ENCODE peak calls at places on chromosome 9, in six cellular contexts. B, Y, K, E, G and L are unnamed samples.
A peak's percentile ranks its signal among the peaks of the same experiment; 100 is the strongest.

GRCh38 chr9:4596165-4596922 is 65.8 kb upstream of the PLPP6 start:
- DNase-seq in B (no peak), Y (no peak), E (peak; percentile 10), G (no peak), K (no peak), L (no peak)

GRCh38 chr9:92726971-92727715 is 37.5 kb downstream of the BICD2 start:
- DNase-seq in K (no peak), G (no peak), B (no peak), Y (no peak), E (peak; percentile 65), L (no peak)

GRCh38 chr9:20884985-20885593 is 146.4 kb downstream of the HACD4 start:
- DNase-seq in Y (peak; percentile 46), G (peak; percentile 37), B (peak; percentile 49), K (peak; percentile 81), E (peak; percentile 44), L (no peak)

GRCh38 chr9:113694912-113695900 is 180.9 kb upstream of the ZNF618 start:
- DNase-seq in Y (no peak), G (no peak), B (no peak), E (no peak), K (no peak), L (no peak)

GRCh38 chr9:2987679-2988078 is 143.8 kb upstream of the PUM3 start:
- DNase-seq in K (no peak), B (no peak), Y (no peak), E (no peak), G (no peak), L (no peak)

GRCh38 chr9:94971378-94972131 is 245.1 kb downstream of the AOPEP start:
- DNase-seq in Y (no peak), E (no peak), B (no peak), G (no peak), K (no peak), L (no peak)

GRCh38 chr9:91536211-91536691 is 112.6 kb upstream of the NFIL3 start:
- DNase-seq in Y (peak; percentile 67), E (no peak), G (peak; percentile 85), B (no peak), K (no peak), L (peak; percentile 58)

GRCh38 chr9:2257530-2257929 is 242.4 kb downstream of the SMARCA2 start:
- DNase-seq in Y (no peak), E (no peak), K (no peak), B (no peak), G (no peak), L (no peak)

GRCh38 chr9:129559506-129559881 is 61.4 kb downstream of the C9orf50 start:
- DNase-seq in K (no peak), B (no peak), E (no peak), Y (no peak), G (no peak), L (no peak)

GRCh38 chr9:22005700-22006605 is 3.2 kb downstream of the CDKN2B start:
- DNase-seq in G (peak; percentile 30), Y (no peak), B (no peak), E (no peak), K (peak; percentile 69), L (no peak)

GRCh38 chr9:109861918-109862317 is 81.9 kb downstream of the PALM2AKAP2 start:
- DNase-seq in K (no peak), B (no peak), Y (no peak), E (no peak), G (no peak), L (no peak)

GRCh38 chr9:21830589-21830988 is 28.2 kb downstream of the MTAP start:
- DNase-seq in K (no peak), Y (no peak), G (peak; percentile 72), E (no peak), B (peak; percentile 5), L (no peak)

GRCh38 chr9:35756275-35756742 is 2.2 kb upstream of the MSMP start:
- DNase-seq in Y (peak; percentile 86), B (no peak), E (peak; percentile 59), G (no peak), K (peak; percentile 92), L (no peak)

GRCh38 chr9:110776207-110776606 is 107.6 kb downstream of the MUSK start:
- DNase-seq in G (no peak), E (no peak), Y (no peak), K (no peak), B (no peak), L (no peak)

GRCh38 chr9:105681724-105682123 is 12.6 kb upstream of the TMEM38B start:
- DNase-seq in B (peak; percentile 12), E (no peak), Y (no peak), G (peak; percentile 43), K (no peak), L (no peak)

GRCh38 chr9:757246-757881 is 84.1 kb upstream of the DMRT1 start:
- DNase-seq in K (peak; percentile 84), E (peak; percentile 34), Y (no peak), G (peak; percentile 51), B (peak; percentile 60), L (no peak)

GRCh38 chr9:21923694-21924093 is 70.5 kb downstream of the CDKN2A start:
- DNase-seq in B (no peak), K (no peak), E (no peak), G (no peak), Y (no peak), L (no peak)

GRCh38 chr9:6941527-6941926 is 183.8 kb downstream of the KDM4C start:
- DNase-seq in K (no peak), Y (no peak), B (no peak), G (no peak), E (no peak), L (no peak)

GRCh38 chr9:15144567-15145174 is 162.3 kb downstream of the TTC39B start:
- DNase-seq in Y (no peak), B (peak; percentile 58), G (peak; percentile 70), E (no peak), K (no peak), L (no peak)

GRCh38 chr9:37582548-37583157 is 6.5 kb upstream of the FBXO10 start:
- DNase-seq in E (no peak), B (peak; percentile 73), G (peak; percentile 42), Y (no peak), K (peak; percentile 69), L (peak; percentile 43)

GRCh38 chr9:34084562-34084961 is 35.9 kb upstream of the UBAP2 start:
- DNase-seq in K (no peak), Y (no peak), B (no peak), G (no peak), E (peak; percentile 27), L (no peak)

GRCh38 chr9:16475996-16476395 is 394.5 kb downstream of the BNC2 start:
- DNase-seq in K (no peak), B (no peak), G (no peak), E (no peak), Y (no peak), L (no peak)
- H3K4me3 ChIP-seq in K (no peak overlapping the region), B (no peak overlapping the region), G (no peak overlapping the region), E (no peak overlapping the region), Y (no peak overlapping the region), L (no peak overlapping the region)

GRCh38 chr9:111999319-111999718 is 102.7 kb downstream of the UGCG start:
- DNase-seq in K (no peak), G (no peak), Y (no peak), B (no peak), E (no peak), L (no peak)

GRCh38 chr9:112002131-112002846 is 105.7 kb downstream of the UGCG start:
- DNase-seq in E (no peak), Y (no peak), K (no peak), G (no peak), B (no peak), L (no peak)

GRCh38 chr9:112002847-112003457 is 106.3 kb downstream of the UGCG start:
- DNase-seq in K (no peak), G (no peak), B (no peak), E (no peak), Y (no peak), L (no peak)

GRCh38 chr9:112003538-112003937 is 106.9 kb downstream of the UGCG start:
- DNase-seq in G (no peak), Y (no peak), B (no peak), E (no peak), K (no peak), L (no peak)

GRCh38 chr9:112000743-112001142 is 104.1 kb downstream of the UGCG start:
- DNase-seq in E (no peak), Y (no peak), G (no peak), K (peak; percentile 44), B (no peak), L (no peak)
- TF ChIP-seq CTCF in E (no peak), Y (no peak), G (no peak), K (peak; percentile 36), B (no peak), L (no peak)

DNA sequence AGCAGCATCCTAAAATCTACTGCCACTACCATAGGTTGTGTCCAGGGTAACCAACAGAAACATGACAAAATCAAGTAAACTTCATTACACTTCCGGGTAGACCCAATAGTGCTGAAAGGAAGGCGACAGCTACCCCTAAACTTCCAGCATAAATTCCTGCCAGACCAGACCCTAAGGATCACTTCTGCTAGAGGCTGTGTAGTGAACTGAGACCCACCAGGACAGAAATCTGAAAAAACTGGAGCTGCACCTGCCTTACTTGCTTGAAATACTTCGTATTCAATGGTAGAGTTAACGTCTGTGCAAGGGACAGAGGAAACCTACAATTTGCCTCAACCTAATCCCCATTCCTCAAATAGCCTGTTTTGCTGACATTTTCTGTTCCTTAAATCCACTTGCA is 1.0 kb upstream of the SECISBP2 start:
- DNase-seq in G (no peak), B (no peak), K (peak; percentile 7), Y (no peak), E (no peak), L (no peak)
- H3K36me3 ChIP-seq in G (peaks cover 27% of the 10 kb centered on the region), B (peaks cover 59% of the 10 kb centered on the region), K (peaks cover 33% of the 10 kb centered on the region), Y (no peaks in the 10 kb centered on the region), E (peaks cover 37% of the 10 kb centered on the region), L (no peaks in the 10 kb centered on the region)

GRCh38 chr9:85973238-85973637 is 32.3 kb downstream of the NAA35 start:
- DNase-seq in Y (no peak), G (no peak), B (no peak), K (no peak), E (no peak), L (no peak)
- H3K4me3 ChIP-seq in Y (no peak overlapping the region), G (no peak overlapping the region), B (no peak overlapping the region), K (no peak overlapping the region), E (no peak overlapping the region), L (no peak overlapping the region)

GRCh38 chr9:23842531-23843129 is 16.6 kb upstream of the ELAVL2 start:
- DNase-seq in Y (no peak), B (no peak), K (peak; percentile 55), G (no peak), E (no peak), L (no peak)
- TF ChIP-seq CTCF in Y (no peak), B (no peak), K (peak; percentile 59), G (peak; percentile 42), E (no peak), L (no peak)

DNA sequence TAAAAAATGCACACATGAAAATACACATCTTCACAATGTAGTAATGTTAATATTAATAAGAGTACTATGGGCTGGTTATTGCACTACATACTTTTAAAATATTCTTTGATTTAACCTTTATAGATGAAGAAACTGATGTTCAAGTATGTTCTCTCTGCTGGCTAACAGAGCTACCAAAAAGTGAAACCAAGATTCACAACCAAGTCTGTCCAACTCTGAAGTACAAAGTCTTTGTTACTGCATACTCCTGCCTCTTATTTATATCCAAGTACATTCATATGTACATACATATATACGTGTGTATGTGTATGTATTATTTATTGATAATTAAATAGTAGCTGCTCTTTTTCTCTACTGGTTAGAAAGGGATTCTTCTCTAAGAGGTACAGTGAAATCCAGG is 325.6 kb downstream of the BNC2 start:
- DNase-seq in K (no peak), G (no peak), B (no peak), E (no peak), Y (no peak), L (no peak)
- H3K36me3 ChIP-seq in K (no peaks in the 10 kb centered on the region), G (no peaks in the 10 kb centered on the region), B (no peaks in the 10 kb centered on the region), E (no peaks in the 10 kb centered on the region), Y (no peaks in the 10 kb centered on the region), L (no peaks in the 10 kb centered on the region)

GRCh38 chr9:76626980-76627379 is 137.3 kb upstream of the PCA3 start:
- DNase-seq in G (no peak), E (no peak), K (no peak), Y (no peak), B (no peak), L (no peak)
- H3K4me3 ChIP-seq in G (no peak overlapping the region), E (no peak overlapping the region), K (no peak overlapping the region), Y (no peak overlapping the region), B (no peak overlapping the region), L (no peak overlapping the region)